ENCODE peak calls at places on chromosome 12, in nine cellular contexts. N is T follicular helper cell; H is NCI-H1105; O is NCI-H1417; A is A549; L is COR-L47; J is HT1080; I is esophagus squamous epithelium; M is CD8-positive, alpha-beta memory T cell. K is an unnamed sample.

GRCh38 chr12:5665615-5666014 is 233.7 kb downstream of the NTF3 start:
- DNase-seq in O (no peak), M (no peak), A (no peak), I (no peak), N (no peak), H (no peak), L (no peak), J (peak), K (no peak)

GRCh38 chr12:29537292-29537691 is 39.8 kb upstream of the OVCH1 start:
- DNase-seq in I (no peak), L (no peak), J (no peak), M (no peak), N (no peak), A (no peak), O (no peak), H (no peak), K (no peak)

GRCh38 chr12:64030155-64030554 is 185.7 kb downstream of the SRGAP1 start:
- DNase-seq in L (no peak), A (no peak), N (no peak), H (no peak), J (no peak), M (no peak), I (no peak), O (no peak), K (no peak)

GRCh38 chr12:6839482-6840201 is 1.1 kb upstream of the GNB3 start:
- DNase-seq in J (no peak), H (peak), L (no peak), A (no peak), N (no peak), O (peak), I (no peak), M (no peak), K (no peak)

GRCh38 chr12:93536766-93537515 is 35.5 kb upstream of the SOCS2 start:
- DNase-seq in A (no peak), N (no peak), M (no peak), O (no peak), I (no peak), J (no peak), L (no peak), H (no peak), K (no peak)

GRCh38 chr12:87667378-87667777 is 361.8 kb downstream of the C12orf50 start:
- DNase-seq in O (peak), N (no peak), I (no peak), L (no peak), H (no peak), J (peak), A (no peak), M (no peak), K (no peak)

GRCh38 chr12:27009926-27010325 is 4.3 kb downstream of the TM7SF3 start:
- DNase-seq in L (no peak), M (no peak), J (no peak), I (no peak), H (no peak), N (no peak), A (no peak), O (no peak), K (no peak)

GRCh38 chr12:109752117-109753053 is 38.8 kb downstream of the FAM222A start:
- DNase-seq in I (no peak), O (no peak), J (no peak), M (peak), L (no peak), A (no peak), H (no peak), N (no peak), K (no peak)

GRCh38 chr12:38282886-38283285 is 33.7 kb upstream of the ALG10B start:
- DNase-seq in O (no peak), H (no peak), A (no peak), J (peak), I (no peak), N (no peak), L (no peak), M (no peak), K (no peak)

GRCh38 chr12:65446901-65447300 is 168.4 kb downstream of the MSRB3 start:
- DNase-seq in J (no peak), L (no peak), I (no peak), H (no peak), M (no peak), A (no peak), N (no peak), O (no peak), K (no peak)

GRCh38 chr12:132795847-132796246 is 32.8 kb downstream of the GOLGA3 start:
- DNase-seq in J (no peak), A (no peak), N (no peak), I (no peak), H (no peak), L (no peak), M (no peak), O (no peak), K (no peak)

GRCh38 chr12:124240493-124240892 is 54.4 kb upstream of the RFLNA start:
- DNase-seq in H (no peak), J (peak), O (peak), N (no peak), L (no peak), A (peak), I (no peak), M (no peak), K (no peak)

GRCh38 chr12:80941916-80942315 is 4.2 kb upstream of the LIN7A start:
- DNase-seq in O (no peak), N (no peak), M (no peak), H (no peak), L (no peak), A (no peak), I (no peak), J (no peak), K (no peak)

GRCh38 chr12:128813883-128814282 is 9.9 kb downstream of the SLC15A4 start:
- DNase-seq in N (no peak), J (no peak), A (no peak), I (no peak), M (no peak), H (no peak), L (no peak), O (no peak), K (no peak)

GRCh38 chr12:113081785-113082296 is 25.3 kb downstream of the DTX1 start:
- DNase-seq in N (no peak), M (no peak), O (no peak), J (no peak), H (no peak), I (no peak), A (no peak), L (no peak), K (no peak)

GRCh38 chr12:70581199-70581598 is 56.0 kb downstream of the PTPRB start:
- DNase-seq in I (no peak), J (no peak), H (no peak), O (no peak), A (no peak), N (no peak), L (no peak), M (no peak), K (no peak)

GRCh38 chr12:12367096-12367998 is 10.5 kb downstream of the BORCS5 start:
- DNase-seq in N (no peak), A (no peak), O (no peak), H (no peak), M (no peak), L (no peak), I (no peak), J (no peak), K (no peak)

GRCh38 chr12:130258863-130259262 is 78.8 kb upstream of the PIWIL1 start:
- DNase-seq in J (no peak), O (no peak), N (no peak), M (no peak), H (no peak), L (no peak), A (no peak), I (no peak), K (no peak)

GRCh38 chr12:6323995-6324711 is 13.7 kb downstream of the PLEKHG6 start:
- DNase-seq in N (no peak), O (no peak), J (no peak), I (no peak), A (no peak), L (no peak), H (no peak), M (no peak), K (no peak)

GRCh38 chr12:1189163-1189562 is 198.1 kb downstream of the ERC1 start:
- DNase-seq in O (no peak), M (no peak), L (no peak), J (peak), N (no peak), H (no peak), I (no peak), A (no peak), K (no peak)

GRCh38 chr12:2688381-2688881 is 106.3 kb upstream of the FKBP4 start:
- DNase-seq in L (no peak), H (no peak), J (no peak), O (no peak), A (no peak), M (no peak), N (no peak), I (no peak), K (no peak)

GRCh38 chr12:47249719-47250506 is 170.2 kb upstream of the AMIGO2 start:
- DNase-seq in J (no peak), L (no peak), A (no peak), M (no peak), I (no peak), N (no peak), H (no peak), O (no peak), K (no peak)

GRCh38 chr12:69589082-69589481 is 3.8 kb downstream of the CCT2 start:
- DNase-seq in N (no peak), L (no peak), J (no peak), O (no peak), H (no peak), I (no peak), A (no peak), M (no peak), K (no peak)

GRCh38 chr12:89566615-89567014 is 40.8 kb upstream of the POC1B start:
- DNase-seq in I (no peak), O (no peak), A (no peak), L (no peak), N (no peak), J (no peak), H (no peak), M (no peak), K (no peak)

GRCh38 chr12:132658149-132658905 is 28.8 kb downstream of the POLE start:
- DNase-seq in J (no peak), M (no peak), H (no peak), N (no peak), I (no peak), A (no peak), L (no peak), O (no peak), K (no peak)

GRCh38 chr12:5806376-5807089 is 138.5 kb downstream of the ANO2 start:
- DNase-seq in J (peak), A (no peak), I (no peak), M (no peak), N (no peak), O (no peak), L (no peak), H (no peak), K (no peak)

GRCh38 chr12:31002999-31003398 is 70.7 kb upstream of the DDX11 start:
- DNase-seq in M (no peak), L (no peak), N (no peak), J (no peak), I (no peak), H (no peak), A (no peak), O (no peak), K (no peak)

GRCh38 chr12:16385779-16386646 is 38.6 kb downstream of the MGST1 start:
- DNase-seq in A (peak), J (peak), I (no peak), H (peak), O (peak), N (no peak), L (peak), M (no peak), K (peak)

GRCh38 chr12:105476616-105477015 is 146.1 kb downstream of the C12orf75 start:
- DNase-seq in M (no peak), L (no peak), J (no peak), O (no peak), H (no peak), I (no peak), A (no peak), N (no peak), K (no peak)

GRCh38 chr12:68400231-68400829 is 68.2 kb upstream of the MDM1 start:
- DNase-seq in I (no peak), H (peak), L (peak), A (no peak), J (no peak), M (no peak), O (peak), N (no peak), K (peak)

GRCh38 chr12:6821674-6822433 is at the start of gene GPR162:
- DNase-seq in M (no peak), N (no peak), H (peak), L (peak), A (peak), I (no peak), O (peak), J (no peak), K (peak)

GRCh38 chr12:25266522-25266921 is 15.8 kb upstream of the KRAS start:
- DNase-seq in H (no peak), M (no peak), L (no peak), J (no peak), A (no peak), I (no peak), O (no peak), N (no peak), K (no peak)

GRCh38 chr12:105804591-105805265 is 334.0 kb downstream of the NUAK1 start:
- DNase-seq in H (no peak), M (no peak), N (no peak), J (no peak), A (no peak), I (no peak), L (no peak), O (no peak), K (no peak)

GRCh38 chr12:83389237-83389996 is 702.7 kb downstream of the TMTC2 start:
- DNase-seq in L (no peak), M (no peak), I (no peak), H (no peak), N (no peak), A (no peak), O (no peak), J (peak), K (no peak)

GRCh38 chr12:110109037-110109836 is 14.9 kb upstream of the IFT81 start:
- DNase-seq in L (no peak), I (no peak), M (no peak), O (no peak), N (no peak), A (peak), J (peak), H (no peak), K (no peak)

GRCh38 chr12:57085999-57086950 is 2.6 kb upstream of the NAB2 start:
- DNase-seq in N (peak), L (peak), A (peak), H (peak), O (no peak), J (peak), I (no peak), M (peak), K (no peak)

GRCh38 chr12:50166776-50167025 is 468 bp downstream of the CERS5 start:
- DNase-seq in L (no peak), O (no peak), M (peak), I (no peak), N (no peak), J (no peak), H (no peak), A (no peak), K (no peak)

GRCh38 chr12:22640851-22641250 is 15.9 kb downstream of the ETNK1 start:
- DNase-seq in I (no peak), J (no peak), M (no peak), H (no peak), N (no peak), O (no peak), L (no peak), A (no peak), K (no peak)

GRCh38 chr12:52607314-52607713 is 6.1 kb upstream of the KRT72 start:
- DNase-seq in N (no peak), J (no peak), M (no peak), I (no peak), H (no peak), O (no peak), L (no peak), A (no peak), K (no peak)

K was measured in NCI-H446 treated with DMSO at 0.1 percent for 48 hours.